ENCODE peak calls at places on chromosomes 16 and 17, in nine cellular contexts. One of them, this sample, is unnamed.

GRCh38 chr16:76518791-76519190 is 241.6 kb downstream of the CNTNAP4 start:
- DNase-seq in cardiac muscle cell: peak
- DNase-seq in coronary artery: no peak
- DNase-seq in MCF 10A: no peak
- DNase-seq in GDM1: no peak
- DNase-seq in HFF-Myc: no peak
- DNase-seq in gastrocnemius medialis: no peak
- DNase-seq in activated CD8-positive, alpha-beta memory T cell treated with anti-CD3 and anti-CD28 coated beads for 1 hour: no peak
- DNase-seq in lower lobe of right lung: no peak
- DNase-seq in this sample: no peak

GRCh38 chr17:40065041-40065770 is 2.4 kb downstream of the THRA start:
- DNase-seq in coronary artery: no peak
- DNase-seq in MCF 10A: peak
- DNase-seq in cardiac muscle cell: peak
- DNase-seq in HFF-Myc: no peak
- DNase-seq in gastrocnemius medialis: no peak
- DNase-seq in lower lobe of right lung: peak
- DNase-seq in activated CD8-positive, alpha-beta memory T cell treated with anti-CD3 and anti-CD28 coated beads for 1 hour: no peak
- DNase-seq in GDM1: no peak
- DNase-seq in this sample: no peak

GRCh38 chr17:81349397-81350319 is 45.6 kb upstream of the BAHCC1 start:
- DNase-seq in GDM1: no peak
- DNase-seq in activated CD8-positive, alpha-beta memory T cell treated with anti-CD3 and anti-CD28 coated beads for 1 hour: no peak
- DNase-seq in coronary artery: peak
- DNase-seq in cardiac muscle cell: no peak
- DNase-seq in lower lobe of right lung: no peak
- DNase-seq in HFF-Myc: no peak
- DNase-seq in MCF 10A: peak
- DNase-seq in gastrocnemius medialis: no peak
- DNase-seq in this sample: peak

GRCh38 chr17:57677301-57677700 is 67.8 kb downstream of the CCDC182 start:
- DNase-seq in cardiac muscle cell: no peak
- DNase-seq in gastrocnemius medialis: no peak
- DNase-seq in GDM1: no peak
- DNase-seq in activated CD8-positive, alpha-beta memory T cell treated with anti-CD3 and anti-CD28 coated beads for 1 hour: no peak
- DNase-seq in MCF 10A: no peak
- DNase-seq in HFF-Myc: no peak
- DNase-seq in coronary artery: peak
- DNase-seq in lower lobe of right lung: no peak
- DNase-seq in this sample: no peak

GRCh38 chr17:80125656-80126448 is 21.1 kb downstream of the EIF4A3 start:
- DNase-seq in HFF-Myc: no peak
- DNase-seq in GDM1: no peak
- DNase-seq in gastrocnemius medialis: no peak
- DNase-seq in activated CD8-positive, alpha-beta memory T cell treated with anti-CD3 and anti-CD28 coated beads for 1 hour: no peak
- DNase-seq in lower lobe of right lung: no peak
- DNase-seq in MCF 10A: no peak
- DNase-seq in cardiac muscle cell: no peak
- DNase-seq in coronary artery: no peak
- DNase-seq in this sample: no peak

GRCh38 chr17:30278032-30278431 is 13.7 kb downstream of the BLMH start:
- DNase-seq in MCF 10A: peak
- DNase-seq in GDM1: peak
- DNase-seq in HFF-Myc: no peak
- DNase-seq in lower lobe of right lung: no peak
- DNase-seq in gastrocnemius medialis: no peak
- DNase-seq in coronary artery: no peak
- DNase-seq in cardiac muscle cell: peak
- DNase-seq in activated CD8-positive, alpha-beta memory T cell treated with anti-CD3 and anti-CD28 coated beads for 1 hour: no peak
- DNase-seq in this sample: peak

GRCh38 chr16:15434425-15435215 is at the start of gene BMERB1:
- DNase-seq in MCF 10A: peak
- DNase-seq in HFF-Myc: no peak
- DNase-seq in lower lobe of right lung: peak
- DNase-seq in cardiac muscle cell: peak
- DNase-seq in activated CD8-positive, alpha-beta memory T cell treated with anti-CD3 and anti-CD28 coated beads for 1 hour: peak
- DNase-seq in gastrocnemius medialis: peak
- DNase-seq in GDM1: peak
- DNase-seq in coronary artery: peak
- DNase-seq in this sample: peak

GRCh38 chr16:10852948-10853347 is 24.1 kb upstream of the CIITA start:
- DNase-seq in HFF-Myc: no peak
- DNase-seq in lower lobe of right lung: no peak
- DNase-seq in gastrocnemius medialis: no peak
- DNase-seq in activated CD8-positive, alpha-beta memory T cell treated with anti-CD3 and anti-CD28 coated beads for 1 hour: no peak
- DNase-seq in cardiac muscle cell: no peak
- DNase-seq in MCF 10A: no peak
- DNase-seq in GDM1: no peak
- DNase-seq in coronary artery: no peak
- DNase-seq in this sample: peak

GRCh38 chr17:56624315-56624714 is 30.8 kb downstream of the NOG start:
- DNase-seq in HFF-Myc: no peak
- DNase-seq in MCF 10A: no peak
- DNase-seq in activated CD8-positive, alpha-beta memory T cell treated with anti-CD3 and anti-CD28 coated beads for 1 hour: no peak
- DNase-seq in gastrocnemius medialis: no peak
- DNase-seq in lower lobe of right lung: no peak
- DNase-seq in coronary artery: no peak
- DNase-seq in cardiac muscle cell: peak
- DNase-seq in GDM1: no peak
- DNase-seq in this sample: no peak

GRCh38 chr17:17032131-17032692 is 10.0 kb upstream of the MPRIP start:
- DNase-seq in activated CD8-positive, alpha-beta memory T cell treated with anti-CD3 and anti-CD28 coated beads for 1 hour: no peak
- DNase-seq in cardiac muscle cell: no peak
- DNase-seq in HFF-Myc: no peak
- DNase-seq in coronary artery: no peak
- DNase-seq in GDM1: no peak
- DNase-seq in lower lobe of right lung: peak
- DNase-seq in MCF 10A: peak
- DNase-seq in gastrocnemius medialis: peak
- DNase-seq in this sample: peak

GRCh38 chr16:27566417-27566816 is 16.5 kb downstream of the KATNIP start:
- DNase-seq in HFF-Myc: no peak
- DNase-seq in cardiac muscle cell: no peak
- DNase-seq in GDM1: no peak
- DNase-seq in MCF 10A: no peak
- DNase-seq in activated CD8-positive, alpha-beta memory T cell treated with anti-CD3 and anti-CD28 coated beads for 1 hour: no peak
- DNase-seq in lower lobe of right lung: no peak
- DNase-seq in coronary artery: no peak
- DNase-seq in gastrocnemius medialis: no peak
- DNase-seq in this sample: no peak

GRCh38 chr17:2689411-2690164 is 22.0 kb downstream of the CLUH start:
- DNase-seq in gastrocnemius medialis: peak
- DNase-seq in MCF 10A: no peak
- DNase-seq in GDM1: no peak
- DNase-seq in HFF-Myc: no peak
- DNase-seq in cardiac muscle cell: no peak
- DNase-seq in coronary artery: peak
- DNase-seq in lower lobe of right lung: peak
- DNase-seq in activated CD8-positive, alpha-beta memory T cell treated with anti-CD3 and anti-CD28 coated beads for 1 hour: no peak
- DNase-seq in this sample: no peak

GRCh38 chr16:68040506-68041288 is 17.6 kb downstream of the DUS2 start:
- DNase-seq in lower lobe of right lung: peak
- DNase-seq in MCF 10A: peak
- DNase-seq in coronary artery: peak
- DNase-seq in gastrocnemius medialis: peak
- DNase-seq in activated CD8-positive, alpha-beta memory T cell treated with anti-CD3 and anti-CD28 coated beads for 1 hour: peak
- DNase-seq in HFF-Myc: peak
- DNase-seq in GDM1: peak
- DNase-seq in cardiac muscle cell: peak
- DNase-seq in this sample: peak

GRCh38 chr16:75860654-75861053 is 134.4 kb upstream of the CPHXL start:
- DNase-seq in lower lobe of right lung: no peak
- DNase-seq in activated CD8-positive, alpha-beta memory T cell treated with anti-CD3 and anti-CD28 coated beads for 1 hour: no peak
- DNase-seq in gastrocnemius medialis: no peak
- DNase-seq in MCF 10A: no peak
- DNase-seq in cardiac muscle cell: peak
- DNase-seq in coronary artery: no peak
- DNase-seq in GDM1: no peak
- DNase-seq in HFF-Myc: no peak
- DNase-seq in this sample: no peak

GRCh38 chr16:52114414-52114813 is 432.5 kb downstream of the TOX3 start:
- DNase-seq in lower lobe of right lung: no peak
- DNase-seq in coronary artery: no peak
- DNase-seq in gastrocnemius medialis: no peak
- DNase-seq in MCF 10A: peak
- DNase-seq in GDM1: no peak
- DNase-seq in activated CD8-positive, alpha-beta memory T cell treated with anti-CD3 and anti-CD28 coated beads for 1 hour: no peak
- DNase-seq in cardiac muscle cell: no peak
- DNase-seq in HFF-Myc: no peak
- DNase-seq in this sample: peak

GRCh38 chr17:58436805-58437239 is 19.5 kb upstream of the RNF43 start:
- DNase-seq in MCF 10A: no peak
- DNase-seq in lower lobe of right lung: no peak
- DNase-seq in HFF-Myc: no peak
- DNase-seq in coronary artery: no peak
- DNase-seq in activated CD8-positive, alpha-beta memory T cell treated with anti-CD3 and anti-CD28 coated beads for 1 hour: no peak
- DNase-seq in GDM1: no peak
- DNase-seq in gastrocnemius medialis: no peak
- DNase-seq in cardiac muscle cell: no peak
- DNase-seq in this sample: no peak

GRCh38 chr17:77478281-77478680 is 337.5 kb downstream of the SEC14L1 start:
- DNase-seq in HFF-Myc: no peak
- DNase-seq in GDM1: no peak
- DNase-seq in coronary artery: no peak
- DNase-seq in cardiac muscle cell: no peak
- DNase-seq in lower lobe of right lung: no peak
- DNase-seq in activated CD8-positive, alpha-beta memory T cell treated with anti-CD3 and anti-CD28 coated beads for 1 hour: no peak
- DNase-seq in gastrocnemius medialis: no peak
- DNase-seq in MCF 10A: no peak
- DNase-seq in this sample: no peak

GRCh38 chr17:18194394-18194793 is 10.8 kb downstream of the ALKBH5 start:
- DNase-seq in HFF-Myc: no peak
- DNase-seq in lower lobe of right lung: no peak
- DNase-seq in cardiac muscle cell: no peak
- DNase-seq in MCF 10A: no peak
- DNase-seq in activated CD8-positive, alpha-beta memory T cell treated with anti-CD3 and anti-CD28 coated beads for 1 hour: no peak
- DNase-seq in GDM1: no peak
- DNase-seq in gastrocnemius medialis: no peak
- DNase-seq in coronary artery: no peak
- DNase-seq in this sample: no peak

This sample was measured in lung microvascular endothelial cell.